ENCODE peak calls at places on chromosomes 5 and 9, in five cellular contexts. Q, J, Y, G and C are unnamed samples.
A peak's percentile ranks its signal among the peaks of the same experiment; 100 is the strongest.

GRCh38 chr5:176543428-176544182 is 5.5 kb upstream of the CDHR2 start:
- DNase-seq in Q (peak; percentile 83), J (no peak), Y (peak; percentile 69), G (peak; percentile 42), C (peak; percentile 86)

GRCh38 chr9:38251036-38251335 is 141.5 kb upstream of the ALDH1B1 start:
- DNase-seq in Y (no peak), G (no peak), J (no peak), Q (no peak), C (no peak)

GRCh38 chr5:38796739-38797108 is 49.1 kb upstream of the OSMR start:
- DNase-seq in G (no peak), Y (no peak), J (no peak), Q (no peak), C (no peak)

GRCh38 chr5:32489791-32490581 is 45.4 kb upstream of the ZFR start:
- DNase-seq in G (peak; percentile 87), Y (peak; percentile 77), J (peak; percentile 67), Q (peak; percentile 82), C (peak; percentile 22)

GRCh38 chr9:127474592-127474991 is 23.3 kb downstream of the LRSAM1 start:
- DNase-seq in J (no peak), Q (no peak), G (no peak), Y (no peak), C (no peak)

GRCh38 chr5:141570655-141571054 is 48.1 kb downstream of the DIAPH1 start:
- DNase-seq in J (no peak), G (no peak), Y (no peak), Q (no peak), C (no peak)

GRCh38 chr5:2753452-2754409 is 2.3 kb upstream of the IRX2 start:
- DNase-seq in G (no peak), J (no peak), Q (no peak), Y (no peak), C (no peak)

GRCh38 chr5:60958712-60959111 is 13.7 kb downstream of the NDUFAF2 start:
- DNase-seq in G (no peak), J (no peak), Q (no peak), Y (no peak), C (no peak)

GRCh38 chr9:114314881-114315722 is 7.8 kb upstream of the ORM1 start:
- DNase-seq in Y (peak; percentile 71), Q (no peak), G (no peak), J (no peak), C (no peak)

GRCh38 chr9:71897573-71897972 is 13.4 kb downstream of the ABHD17B start:
- DNase-seq in G (no peak), Q (no peak), Y (no peak), J (no peak), C (no peak)

GRCh38 chr5:160175438-160176218 is 53.7 kb upstream of the FABP6 start:
- DNase-seq in Y (no peak), G (peak; percentile 40), J (peak; percentile 43), Q (peak; percentile 57), C (no peak)

GRCh38 chr5:66180282-66180955 is 36.3 kb downstream of the SREK1 start:
- DNase-seq in Q (no peak), Y (no peak), G (peak; percentile 8), J (no peak), C (no peak)

GRCh38 chr9:94837404-94837803 is 110.9 kb downstream of the AOPEP start:
- DNase-seq in G (no peak), Y (no peak), Q (no peak), J (no peak), C (no peak)

GRCh38 chr5:113491022-113491421 is 2.8 kb upstream of the MCC start:
- DNase-seq in Y (no peak), Q (no peak), G (no peak), J (no peak), C (no peak)

GRCh38 chr5:172713113-172713808 is 57.7 kb downstream of the DUSP1 start:
- DNase-seq in Y (peak; percentile 42), G (peak; percentile 39), Q (peak; percentile 64), J (no peak), C (peak; percentile 42)

GRCh38 chr5:52994266-52994665 is 5.1 kb downstream of the ITGA2 start:
- DNase-seq in G (no peak), Y (no peak), J (no peak), Q (no peak), C (no peak)

GRCh38 chr9:98916660-98917059 is 27.0 kb upstream of the COL15A1 start:
- DNase-seq in J (peak; percentile 20), Y (peak; percentile 69), G (no peak), Q (peak; percentile 74), C (no peak)

GRCh38 chr9:69898714-69899209 is 78.1 kb downstream of the CFAP95 start:
- DNase-seq in Y (no peak), Q (no peak), J (peak; percentile 96), G (peak; percentile 87), C (no peak)

GRCh38 chr9:13322828-13323550 is 43.5 kb upstream of the MPDZ start:
- DNase-seq in J (no peak), Q (peak; percentile 12), G (no peak), Y (no peak), C (no peak)

GRCh38 chr9:94606641-94607339 is 13.2 kb upstream of the FBP2 start:
- DNase-seq in J (no peak), Y (no peak), Q (no peak), G (no peak), C (no peak)

GRCh38 chr5:72030237-72030636 is 77.0 kb upstream of the MAP1B start:
- DNase-seq in Q (no peak), G (no peak), J (no peak), Y (no peak), C (no peak)

GRCh38 chr9:13993482-13994267 is 320.3 kb downstream of the NFIB start:
- DNase-seq in J (no peak), G (no peak), Q (no peak), Y (no peak), C (no peak)

GRCh38 chr9:70053864-70054263 is 10.2 kb downstream of the MAMDC2 start:
- DNase-seq in Y (peak; percentile 85), J (no peak), Q (no peak), G (peak; percentile 43), C (no peak)

GRCh38 chr9:119677811-119678530 is 308.7 kb upstream of the BRINP1 start:
- DNase-seq in G (no peak), J (no peak), Y (peak; percentile 6), Q (no peak), C (no peak)

GRCh38 chr5:167511-167910 is 23.8 kb upstream of the LRRC14B start:
- DNase-seq in J (peak; percentile 10), G (no peak), Y (no peak), Q (no peak), C (no peak)

GRCh38 chr9:19840953-19841352 is 52.1 kb upstream of the SLC24A2 start:
- DNase-seq in G (no peak), Y (no peak), Q (no peak), J (no peak), C (no peak)

GRCh38 chr5:74257645-74258328 is 382.7 kb downstream of the ENC1 start:
- DNase-seq in J (peak; percentile 48), Q (peak; percentile 77), G (peak; percentile 94), Y (peak; percentile 69), C (no peak)

GRCh38 chr9:69885931-69886330 is 65.3 kb downstream of the CFAP95 start:
- DNase-seq in Q (no peak), G (no peak), Y (no peak), J (no peak), C (no peak)

GRCh38 chr5:122102825-122103224 is 24.8 kb upstream of the LOX start:
- DNase-seq in G (peak; percentile 87), J (peak; percentile 64), Q (no peak), Y (no peak), C (no peak)

GRCh38 chr9:91043786-91044185 is 242.2 kb downstream of the SYK start:
- DNase-seq in J (no peak), G (no peak), Q (no peak), Y (no peak), C (no peak)

GRCh38 chr5:120405291-120405864 is 58.7 kb upstream of the PRR16 start:
- DNase-seq in Q (no peak), J (peak; percentile 83), G (peak; percentile 89), Y (no peak), C (no peak)

DNA sequence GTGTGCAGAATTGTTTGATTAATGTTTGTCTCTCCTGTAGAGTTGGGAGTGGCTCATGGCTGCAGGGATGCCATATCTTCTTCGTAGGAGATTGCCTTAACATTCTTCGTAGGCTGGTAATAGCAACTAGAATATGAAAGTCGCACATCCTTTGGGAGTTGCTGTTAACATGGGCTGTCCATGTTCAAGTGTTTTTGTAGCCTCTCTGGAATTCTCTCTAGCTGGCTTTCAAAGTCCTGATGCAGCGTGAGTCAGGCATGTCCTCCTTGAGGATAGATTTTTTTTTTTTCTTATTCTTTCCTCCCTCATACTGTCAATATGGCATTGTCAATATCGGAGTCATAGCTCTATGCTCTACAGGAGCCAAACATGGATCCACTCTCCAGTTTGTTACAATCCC is 494.8 kb upstream of the WWC1 start:
- DNase-seq in J (peak; percentile 74), Y (no peak), Q (no peak), G (no peak), C (no peak)
- H3K4me3 ChIP-seq in J (no peak overlapping the region), Y (no peak overlapping the region), Q (no peak overlapping the region), G (no peak overlapping the region), C (no peak overlapping the region)

GRCh38 chr9:112754578-112754977 is 4.0 kb downstream of the SNX30 start:
- DNase-seq in G (peak; percentile 65), Q (no peak), Y (no peak), J (peak; percentile 81), C (no peak)

GRCh38 chr9:112753725-112754124 is 3.2 kb downstream of the SNX30 start:
- DNase-seq in Y (no peak), J (peak; percentile 94), Q (no peak), G (peak; percentile 84), C (no peak)

GRCh38 chr9:112750767-112751058 is 153 bp downstream of the SNX30 start:
- DNase-seq in J (no peak), G (no peak), Y (peak; percentile 22), Q (no peak), C (no peak)

GRCh38 chr9:112751059-112751795 is 667 bp downstream of the SNX30 start:
- DNase-seq in J (peak; percentile 83), Y (peak; percentile 55), G (peak; percentile 69), Q (peak; percentile 33), C (peak; percentile 63)

DNA sequence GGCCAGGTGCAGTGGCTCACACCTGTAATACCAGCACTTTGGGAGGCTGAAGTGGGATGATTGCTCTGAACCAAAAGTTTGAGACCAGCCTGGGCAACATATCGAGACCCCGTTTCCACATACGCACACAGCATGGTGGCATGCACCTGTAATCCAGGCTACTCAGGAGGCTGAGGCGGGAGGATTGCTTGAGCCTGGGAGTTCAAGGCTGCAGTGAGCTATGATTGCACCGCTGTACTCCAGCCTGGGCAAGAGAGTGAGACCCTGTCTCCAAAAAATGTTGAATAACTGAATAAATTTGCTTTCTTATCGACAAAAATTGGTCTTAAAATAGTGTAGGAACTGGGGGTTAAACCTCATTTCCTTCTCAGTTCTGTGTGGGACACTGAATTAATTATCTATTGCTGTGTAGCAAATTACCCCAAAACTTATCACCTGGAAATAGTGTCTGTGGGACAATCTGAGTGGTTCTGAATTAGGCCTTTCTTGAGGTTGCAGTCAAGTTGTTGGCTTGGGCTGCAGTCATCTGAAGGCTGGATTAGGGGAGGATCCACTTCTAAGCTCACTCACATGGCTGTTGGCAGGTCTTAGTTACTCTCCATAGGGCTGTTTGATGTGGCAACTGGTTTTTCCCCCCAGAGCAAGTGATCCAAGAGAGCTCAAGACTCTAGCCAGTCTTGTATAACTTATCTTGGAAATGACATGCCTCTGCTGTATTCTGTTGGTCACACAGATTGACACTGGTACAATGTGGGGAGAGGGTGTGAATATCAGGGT is 2.0 kb downstream of the SNX30 start:
- DNase-seq in Y (no peak), G (no peak), Q (no peak), J (no peak), C (no peak)
- H3K4me3 ChIP-seq in Y (no peak overlapping the region), G (no peak overlapping the region), Q (peak overlapping the region; percentile 99), J (no peak overlapping the region), C (no peak overlapping the region)

GRCh38 chr5:139298242-139298641 is 4.7 kb downstream of the MATR3 start:
- DNase-seq in Y (no peak), G (no peak), Q (no peak), J (no peak), C (no peak)
- H3K4me3 ChIP-seq in Y (no peak overlapping the region), G (no peak overlapping the region), Q (peak overlapping the region; percentile 6), J (no peak overlapping the region), C (no peak overlapping the region)

GRCh38 chr5:181042036-181042435 is 2.0 kb downstream of the BTNL9 start:
- DNase-seq in Y (no peak), G (no peak), Q (no peak), J (no peak), C (no peak)
- H3K4me3 ChIP-seq in Y (no peak overlapping the region), G (no peak overlapping the region), Q (peak overlapping the region; percentile 64), J (no peak overlapping the region), C (no peak overlapping the region)